ENCODE peak calls at places on chromosomes 16 and 17, in six cellular contexts. One of them, this sample, is unnamed. For H3K27me3 and H3K36me3, the result is how much of the 10 kb centered on the place peaks cover.

GRCh38 chr17:82424001-82424862 is 5.8 kb upstream of the OGFOD3 start:
- DNase-seq in small intestine: peak
- DNase-seq in effector memory CD4-positive, alpha-beta T cell: peak
- DNase-seq in neural progenitor cell: peak
- DNase-seq in thyroid gland: peak
- DNase-seq in lung: no peak
- DNase-seq in this sample: peak

GRCh38 chr17:65634533-65634932 is 73.1 kb upstream of the AXIN2 start:
- DNase-seq in small intestine: peak
- DNase-seq in effector memory CD4-positive, alpha-beta T cell: no peak
- DNase-seq in neural progenitor cell: no peak
- DNase-seq in thyroid gland: no peak
- DNase-seq in lung: no peak
- DNase-seq in this sample: no peak

GRCh38 chr16:85699224-85699558 is 10.4 kb upstream of the GINS2 start:
- DNase-seq in small intestine: no peak
- DNase-seq in effector memory CD4-positive, alpha-beta T cell: no peak
- DNase-seq in neural progenitor cell: peak
- DNase-seq in thyroid gland: no peak
- DNase-seq in lung: no peak
- DNase-seq in this sample: peak

GRCh38 chr17:12856451-12856850 is 67.2 kb downstream of the ARHGAP44 start:
- DNase-seq in small intestine: no peak
- DNase-seq in effector memory CD4-positive, alpha-beta T cell: no peak
- DNase-seq in neural progenitor cell: no peak
- DNase-seq in thyroid gland: no peak
- DNase-seq in lung: no peak
- DNase-seq in this sample: no peak

GRCh38 chr17:40477796-40478195 is 23.6 kb downstream of the TNS4 start:
- DNase-seq in small intestine: no peak
- DNase-seq in effector memory CD4-positive, alpha-beta T cell: no peak
- DNase-seq in neural progenitor cell: no peak
- DNase-seq in thyroid gland: no peak
- DNase-seq in lung: no peak
- DNase-seq in this sample: no peak

GRCh38 chr17:44467108-44467507 is 36.1 kb downstream of the GPATCH8 start:
- DNase-seq in small intestine: no peak
- DNase-seq in effector memory CD4-positive, alpha-beta T cell: no peak
- DNase-seq in neural progenitor cell: no peak
- DNase-seq in thyroid gland: no peak
- DNase-seq in lung: no peak
- DNase-seq in this sample: no peak

GRCh38 chr17:77445030-77445907 is 304.5 kb downstream of the SEC14L1 start:
- DNase-seq in small intestine: peak
- DNase-seq in effector memory CD4-positive, alpha-beta T cell: peak
- DNase-seq in neural progenitor cell: no peak
- DNase-seq in thyroid gland: peak
- DNase-seq in lung: no peak
- DNase-seq in this sample: no peak

GRCh38 chr16:68081796-68082567 is 3.2 kb upstream of the NFATC3 start:
- DNase-seq in small intestine: peak
- DNase-seq in effector memory CD4-positive, alpha-beta T cell: no peak
- DNase-seq in neural progenitor cell: no peak
- DNase-seq in thyroid gland: peak
- DNase-seq in lung: no peak
- DNase-seq in this sample: peak

GRCh38 chr16:88087517-88087877 is 136.3 kb downstream of the BANP start:
- DNase-seq in small intestine: no peak
- DNase-seq in effector memory CD4-positive, alpha-beta T cell: no peak
- DNase-seq in neural progenitor cell: peak
- DNase-seq in thyroid gland: no peak
- DNase-seq in lung: no peak
- DNase-seq in this sample: peak

GRCh38 chr17:4583796-4584124 is 569 bp upstream of the SMTNL2 start:
- DNase-seq in small intestine: no peak
- DNase-seq in effector memory CD4-positive, alpha-beta T cell: no peak
- DNase-seq in neural progenitor cell: peak
- DNase-seq in thyroid gland: no peak
- DNase-seq in lung: no peak
- DNase-seq in this sample: peak

GRCh38 chr16:65547799-65548446 is 426.1 kb upstream of the CDH11 start:
- DNase-seq in small intestine: no peak
- DNase-seq in effector memory CD4-positive, alpha-beta T cell: no peak
- DNase-seq in neural progenitor cell: peak
- DNase-seq in thyroid gland: no peak
- DNase-seq in lung: no peak
- DNase-seq in this sample: peak

GRCh38 chr16:30985401-30986128 is 558 bp downstream of the HSD3B7 start:
- DNase-seq in small intestine: peak
- DNase-seq in effector memory CD4-positive, alpha-beta T cell: no peak
- DNase-seq in neural progenitor cell: peak
- DNase-seq in thyroid gland: peak
- DNase-seq in lung: peak
- DNase-seq in this sample: peak

GRCh38 chr17:66296289-66296725 is 6.1 kb upstream of the PRKCA start:
- DNase-seq in small intestine: no peak
- DNase-seq in effector memory CD4-positive, alpha-beta T cell: no peak
- DNase-seq in neural progenitor cell: no peak
- DNase-seq in thyroid gland: no peak
- DNase-seq in lung: no peak
- DNase-seq in this sample: no peak

GRCh38 chr17:44383363-44383762 is 6.1 kb downstream of the ITGA2B start:
- DNase-seq in small intestine: no peak
- DNase-seq in effector memory CD4-positive, alpha-beta T cell: no peak
- DNase-seq in neural progenitor cell: no peak
- DNase-seq in thyroid gland: no peak
- DNase-seq in lung: no peak
- DNase-seq in this sample: peak

GRCh38 chr17:6755731-6756184 is at the start of gene XAF1:
- DNase-seq in small intestine: peak
- DNase-seq in effector memory CD4-positive, alpha-beta T cell: peak
- DNase-seq in neural progenitor cell: no peak
- DNase-seq in thyroid gland: peak
- DNase-seq in lung: peak
- DNase-seq in this sample: peak

GRCh38 chr16:71359431-71359830 is 908 bp downstream of the CALB2 start:
- DNase-seq in small intestine: no peak
- DNase-seq in effector memory CD4-positive, alpha-beta T cell: no peak
- DNase-seq in neural progenitor cell: no peak
- DNase-seq in thyroid gland: no peak
- DNase-seq in lung: no peak
- DNase-seq in this sample: no peak

GRCh38 chr17:40176409-40177110 is 710 bp upstream of the RAPGEFL1 start:
- DNase-seq in small intestine: peak
- DNase-seq in effector memory CD4-positive, alpha-beta T cell: no peak
- DNase-seq in neural progenitor cell: no peak
- DNase-seq in thyroid gland: peak
- DNase-seq in lung: peak
- DNase-seq in this sample: peak

GRCh38 chr17:2171725-2172446 is 117.0 kb downstream of the HIC1 start:
- DNase-seq in small intestine: peak
- DNase-seq in effector memory CD4-positive, alpha-beta T cell: no peak
- DNase-seq in neural progenitor cell: no peak
- DNase-seq in thyroid gland: peak
- DNase-seq in lung: peak
- DNase-seq in this sample: no peak

GRCh38 chr17:2174471-2175293 is 119.8 kb downstream of the HIC1 start:
- DNase-seq in small intestine: peak
- DNase-seq in effector memory CD4-positive, alpha-beta T cell: no peak
- DNase-seq in neural progenitor cell: no peak
- DNase-seq in thyroid gland: peak
- DNase-seq in lung: peak
- DNase-seq in this sample: no peak

GRCh38 chr17:2173005-2173404 is 118.1 kb downstream of the HIC1 start:
- DNase-seq in small intestine: no peak
- DNase-seq in effector memory CD4-positive, alpha-beta T cell: no peak
- DNase-seq in neural progenitor cell: no peak
- DNase-seq in thyroid gland: peak
- DNase-seq in lung: peak
- DNase-seq in this sample: no peak

GRCh38 chr17:2174048-2174447 is 119.1 kb downstream of the HIC1 start:
- DNase-seq in small intestine: no peak
- DNase-seq in effector memory CD4-positive, alpha-beta T cell: no peak
- DNase-seq in neural progenitor cell: no peak
- DNase-seq in thyroid gland: no peak
- DNase-seq in lung: no peak
- DNase-seq in this sample: no peak

GRCh38 chr17:2172447-2172938 is 117.6 kb downstream of the HIC1 start:
- DNase-seq in small intestine: no peak
- DNase-seq in effector memory CD4-positive, alpha-beta T cell: no peak
- DNase-seq in neural progenitor cell: peak
- DNase-seq in thyroid gland: no peak
- DNase-seq in lung: peak
- DNase-seq in this sample: no peak
- H3K4me3 ChIP-seq in small intestine: no peak
- H3K4me3 ChIP-seq in effector memory CD4-positive, alpha-beta T cell: no peak
- H3K4me3 ChIP-seq in neural progenitor cell: no peak
- H3K4me3 ChIP-seq in thyroid gland: no peak
- H3K4me3 ChIP-seq in lung: no peak
- H3K4me3 ChIP-seq in this sample: no peak

GRCh38 chr16:24378999-24379398 is 122.9 kb downstream of the CACNG3 start:
- DNase-seq in small intestine: no peak
- DNase-seq in effector memory CD4-positive, alpha-beta T cell: no peak
- DNase-seq in neural progenitor cell: no peak
- DNase-seq in thyroid gland: no peak
- DNase-seq in lung: no peak
- DNase-seq in this sample: no peak

GRCh38 chr16:24381470-24382118 is 125.5 kb downstream of the CACNG3 start:
- DNase-seq in small intestine: no peak
- DNase-seq in effector memory CD4-positive, alpha-beta T cell: no peak
- DNase-seq in neural progenitor cell: no peak
- DNase-seq in thyroid gland: no peak
- DNase-seq in lung: no peak
- DNase-seq in this sample: no peak

DNA sequence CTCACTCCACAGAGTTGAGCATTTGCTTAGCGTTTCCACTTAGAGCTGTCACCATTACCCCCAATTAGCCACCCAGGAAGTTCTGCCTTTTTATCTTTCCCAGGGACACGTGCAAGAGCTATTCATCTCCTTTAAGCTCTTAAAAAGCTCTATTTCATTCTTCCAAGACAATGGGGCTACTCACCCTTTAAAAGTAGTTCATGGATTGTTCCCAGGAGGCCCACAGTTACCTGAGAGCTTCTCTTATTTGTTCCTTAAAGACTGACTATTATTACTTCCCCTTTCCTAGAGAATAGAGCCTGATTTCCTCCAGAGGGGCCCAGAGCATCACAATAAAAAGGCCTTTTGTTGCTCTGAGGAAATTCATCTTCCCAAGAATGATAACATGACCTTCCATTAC is 126.8 kb downstream of the CACNG3 start:
- DNase-seq in small intestine: no peak
- DNase-seq in effector memory CD4-positive, alpha-beta T cell: no peak
- DNase-seq in neural progenitor cell: peak
- DNase-seq in thyroid gland: no peak
- DNase-seq in lung: no peak
- DNase-seq in this sample: peak
- H3K27me3 ChIP-seq in small intestine: under half
- H3K27me3 ChIP-seq in effector memory CD4-positive, alpha-beta T cell: under half
- H3K27me3 ChIP-seq in neural progenitor cell: half or more
- H3K27me3 ChIP-seq in thyroid gland: under half
- H3K27me3 ChIP-seq in lung: under half
- H3K27me3 ChIP-seq in this sample: under half

GRCh38 chr17:17228521-17229279 is 8.3 kb downstream of the FLCN start:
- DNase-seq in small intestine: no peak
- DNase-seq in effector memory CD4-positive, alpha-beta T cell: no peak
- DNase-seq in neural progenitor cell: no peak
- DNase-seq in thyroid gland: peak
- DNase-seq in lung: no peak
- DNase-seq in this sample: peak

GRCh38 chr17:17229416-17230098 is 7.4 kb downstream of the FLCN start:
- DNase-seq in small intestine: no peak
- DNase-seq in effector memory CD4-positive, alpha-beta T cell: no peak
- DNase-seq in neural progenitor cell: no peak
- DNase-seq in thyroid gland: no peak
- DNase-seq in lung: no peak
- DNase-seq in this sample: no peak

GRCh38 chr17:17231621-17232302 is 5.2 kb downstream of the FLCN start:
- DNase-seq in small intestine: peak
- DNase-seq in effector memory CD4-positive, alpha-beta T cell: no peak
- DNase-seq in neural progenitor cell: no peak
- DNase-seq in thyroid gland: no peak
- DNase-seq in lung: no peak
- DNase-seq in this sample: peak

GRCh38 chr17:17235212-17236174 is 1.5 kb downstream of the FLCN start:
- DNase-seq in small intestine: peak
- DNase-seq in effector memory CD4-positive, alpha-beta T cell: no peak
- DNase-seq in neural progenitor cell: no peak
- DNase-seq in thyroid gland: peak
- DNase-seq in lung: peak
- DNase-seq in this sample: peak

GRCh38 chr17:17232303-17232621 is 4.7 kb downstream of the FLCN start:
- DNase-seq in small intestine: no peak
- DNase-seq in effector memory CD4-positive, alpha-beta T cell: no peak
- DNase-seq in neural progenitor cell: no peak
- DNase-seq in thyroid gland: no peak
- DNase-seq in lung: no peak
- DNase-seq in this sample: no peak
- H3K36me3 ChIP-seq in small intestine: under half
- H3K36me3 ChIP-seq in effector memory CD4-positive, alpha-beta T cell: under half
- H3K36me3 ChIP-seq in neural progenitor cell: under half
- H3K36me3 ChIP-seq in thyroid gland: under half
- H3K36me3 ChIP-seq in lung: half or more
- H3K36me3 ChIP-seq in this sample: under half

DNA sequence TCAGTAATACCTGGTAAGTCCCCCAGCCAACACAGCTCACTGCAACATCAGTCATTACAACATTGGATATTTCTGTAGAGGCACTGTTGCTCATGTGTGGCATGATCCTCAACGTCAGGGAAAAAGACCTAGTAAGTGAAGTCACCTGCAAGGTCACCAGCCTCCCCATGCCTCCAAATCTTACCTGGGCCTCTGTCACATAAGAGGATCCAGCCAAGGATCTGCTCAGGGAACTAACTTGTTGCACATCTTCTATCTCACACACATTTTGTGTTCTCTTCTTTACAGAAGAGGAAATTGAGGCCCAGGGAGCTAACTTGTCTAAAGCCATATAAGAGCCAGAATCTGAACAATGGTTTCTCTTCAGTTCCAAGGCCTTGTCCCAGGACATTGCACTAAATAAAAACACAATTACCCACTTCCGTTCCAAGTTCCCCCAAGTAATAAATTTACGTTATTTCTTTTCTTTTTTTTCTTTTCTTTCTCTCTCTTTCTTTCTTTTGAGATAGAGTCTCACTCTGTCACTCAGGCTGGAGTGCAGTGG is 1.4 kb downstream of the SHMT1 start:
- DNase-seq in small intestine: peak
- DNase-seq in effector memory CD4-positive, alpha-beta T cell: no peak
- DNase-seq in neural progenitor cell: no peak
- DNase-seq in thyroid gland: no peak
- DNase-seq in lung: no peak
- DNase-seq in this sample: no peak
- H3K4me3 ChIP-seq in small intestine: peak
- H3K4me3 ChIP-seq in effector memory CD4-positive, alpha-beta T cell: no peak
- H3K4me3 ChIP-seq in neural progenitor cell: peak
- H3K4me3 ChIP-seq in thyroid gland: peak
- H3K4me3 ChIP-seq in lung: no peak
- H3K4me3 ChIP-seq in this sample: no peak

This sample was measured in H7.